ENCODE peak calls at places on chromosomes 16 and 17, in seven cellular contexts. D, N, B, E, X, U and G are unnamed samples.

GRCh38 chr16:89606006-89606405 is 7.4 kb upstream of the DPEP1 start:
- DNase-seq in D (no peak), N (no peak), B (no peak), E (no peak), X (no peak), U (no peak), G (no peak)

GRCh38 chr16:68093816-68094613 is 8.8 kb downstream of the NFATC3 start:
- DNase-seq in D (no peak), N (peak; percentile 71), B (no peak), E (peak; percentile 42), X (no peak), U (no peak), G (peak; percentile 26)

GRCh38 chr16:86739178-86739577 is 160.8 kb downstream of the FOXL1 start:
- DNase-seq in D (no peak), N (no peak), B (no peak), E (no peak), X (no peak), U (no peak), G (no peak)

GRCh38 chr17:3953542-3953941 is 10.7 kb downstream of the ATP2A3 start:
- DNase-seq in D (no peak), N (no peak), B (no peak), E (no peak), X (no peak), U (no peak), G (no peak)

GRCh38 chr17:50087912-50088405 is 7.2 kb upstream of the PDK2 start:
- DNase-seq in D (no peak), N (no peak), B (no peak), E (no peak), X (no peak), U (no peak), G (peak; percentile 37)

GRCh38 chr16:28985611-28986041 is 774 bp downstream of the LAT start:
- DNase-seq in D (no peak), N (no peak), B (no peak), E (no peak), X (no peak), U (no peak), G (peak; percentile 28)

GRCh38 chr17:9529033-9529748 is 46.4 kb downstream of the STX8 start:
- DNase-seq in D (no peak), N (peak; percentile 57), B (no peak), E (peak; percentile 19), X (peak; percentile 18), U (no peak), G (peak; percentile 63)

GRCh38 chr17:61813211-61813610 is 50.1 kb downstream of the BRIP1 start:
- DNase-seq in D (no peak), N (peak; percentile 26), B (no peak), E (no peak), X (no peak), U (no peak), G (no peak)

GRCh38 chr16:58236231-58236690 is 38.4 kb upstream of the CSNK2A2 start:
- DNase-seq in D (peak; percentile 25), N (peak; percentile 69), B (peak; percentile 29), E (peak; percentile 68), X (peak; percentile 46), U (peak; percentile 92), G (peak; percentile 76)